ENCODE peak calls at places on chromosomes 5 and 9, in four cellular contexts. R is Peyer's patch, V is upper lobe of left lung, Y is adrenal gland. J is an unnamed sample.
A peak's percentile ranks its signal among the peaks of the same experiment; 100 is the strongest.

GRCh38 chr5:122163151-122164069 is 34.1 kb downstream of the ZNF474 start:
- DNase-seq in Y (no peak), V (no peak), R (no peak), J (no peak)

GRCh38 chr5:54175-54730 is 37.7 kb upstream of the PLEKHG4B start:
- DNase-seq in Y (no peak), R (no peak), V (no peak), J (no peak)

GRCh38 chr5:176541338-176542134 is 4.3 kb upstream of the RNF44 start:
- DNase-seq in R (peak; percentile 75), V (peak; percentile 91), Y (peak; percentile 51), J (peak; percentile 75)

GRCh38 chr9:93679536-93680444 is 103.4 kb downstream of the PHF2 start:
- DNase-seq in Y (no peak), V (no peak), R (peak; percentile 40), J (peak; percentile 4)

GRCh38 chr9:104934686-104935413 is 6.9 kb upstream of the ABCA1 start:
- DNase-seq in R (no peak), Y (no peak), V (no peak), J (no peak)

GRCh38 chr5:127942246-127943060 is 141.1 kb upstream of the SLC12A2 start:
- DNase-seq in V (no peak), R (no peak), Y (no peak), J (no peak)

GRCh38 chr5:142125378-142125777 is 16.8 kb downstream of the NDFIP1 start:
- DNase-seq in R (no peak), Y (no peak), V (no peak), J (no peak)

GRCh38 chr5:163649522-163649921 is 144.1 kb downstream of the MAT2B start:
- DNase-seq in V (no peak), Y (no peak), R (no peak), J (no peak)

GRCh38 chr5:426392-426976 is 16.5 kb upstream of the EXOC3 start:
- DNase-seq in V (no peak), R (no peak), Y (no peak), J (no peak)

GRCh38 chr9:13013976-13014375 is 239.2 kb downstream of the LURAP1L start:
- DNase-seq in V (no peak), Y (no peak), R (no peak), J (no peak)

GRCh38 chr5:114308508-114308907 is 53.4 kb upstream of the KCNN2 start:
- DNase-seq in R (no peak), V (no peak), Y (no peak), J (no peak)

GRCh38 chr9:14179449-14179848 is 134.5 kb downstream of the NFIB start:
- DNase-seq in R (no peak), Y (no peak), V (no peak), J (no peak)

GRCh38 chr5:6979061-6979460 is 265.8 kb downstream of the TENT4A start:
- DNase-seq in V (no peak), Y (no peak), R (no peak), J (no peak)

GRCh38 chr5:126044111-126044668 is 379.0 kb upstream of the GRAMD2B start:
- DNase-seq in R (no peak), Y (no peak), V (no peak), J (no peak)

GRCh38 chr9:105026451-105026850 is 98.5 kb upstream of the ABCA1 start:
- DNase-seq in R (no peak), V (no peak), Y (no peak), J (no peak)

GRCh38 chr9:76400534-76401096 is 6.4 kb upstream of the RFK start:
- DNase-seq in Y (no peak), R (no peak), V (no peak), J (no peak)

GRCh38 chr5:93601433-93602175 is 18.6 kb downstream of the NR2F1 start:
- DNase-seq in V (no peak), R (no peak), Y (no peak), J (no peak)

GRCh38 chr5:59506285-59506877 is 387.1 kb downstream of the PDE4D start:
- DNase-seq in V (no peak), R (no peak), Y (no peak), J (no peak)

GRCh38 chr9:73050062-73050814 is 97.4 kb upstream of the ALDH1A1 start:
- DNase-seq in V (no peak), R (no peak), Y (no peak), J (no peak)

GRCh38 chr9:4973246-4973645 is 11.8 kb upstream of the JAK2 start:
- DNase-seq in Y (no peak), R (no peak), V (no peak), J (no peak)

GRCh38 chr5:9699681-9700080 is 69.5 kb upstream of the TAS2R1 start:
- DNase-seq in V (no peak), R (no peak), Y (no peak), J (no peak)

GRCh38 chr5:149959406-149960236 is 937 bp upstream of the SLC26A2 start:
- DNase-seq in Y (peak; percentile 49), R (no peak), V (no peak), J (no peak)
- TF ChIP-seq POLR2A in Y (no peak), R (no peak), V (no peak), J (no peak)

GRCh38 chr9:116151199-116151598 is 2.4 kb upstream of the PAPPA start:
- DNase-seq in Y (no peak), R (no peak), V (no peak), J (no peak)

GRCh38 chr9:116147821-116148220 is 5.8 kb upstream of the PAPPA start:
- DNase-seq in Y (no peak), V (no peak), R (no peak), J (no peak)

GRCh38 chr9:116152390-116152789 is 1.2 kb upstream of the PAPPA start:
- DNase-seq in V (no peak), R (no peak), Y (no peak), J (no peak)

GRCh38 chr9:116151966-116152381 is 1.6 kb upstream of the PAPPA start:
- DNase-seq in V (no peak), Y (no peak), R (no peak), J (no peak)

GRCh38 chr9:116149844-116150243 is 3.7 kb upstream of the PAPPA start:
- DNase-seq in Y (peak; percentile 27), R (no peak), V (no peak), J (peak; percentile 49)
- TF ChIP-seq CTCF in Y (peak; percentile 55), R (peak; percentile 38), V (no peak), J (peak; percentile 61)

DNA sequence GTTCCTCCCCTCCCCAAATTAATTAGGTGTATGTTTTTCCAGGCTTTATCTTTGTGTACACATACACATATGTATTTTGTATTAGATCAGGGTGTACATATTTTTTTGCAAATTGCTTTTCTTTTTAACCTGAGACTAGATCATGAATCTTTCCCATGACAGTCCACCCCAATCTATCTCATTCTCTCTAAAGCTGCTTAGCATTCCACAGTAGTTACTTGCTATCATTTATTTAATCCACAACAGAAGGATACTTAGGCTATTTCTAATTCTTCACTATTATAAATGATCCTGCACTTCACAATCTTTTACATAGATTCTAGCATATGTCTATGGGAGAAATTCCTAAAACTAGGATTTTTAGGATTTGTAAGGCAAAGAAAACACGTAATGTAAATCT is 43.9 kb downstream of the SH3RF2 start:
- DNase-seq in R (no peak), V (no peak), Y (no peak), J (no peak)
- TF ChIP-seq POLR2A in R (no peak), V (no peak), Y (no peak), J (no peak)

GRCh38 chr5:157917909-157918809 is 59.2 kb upstream of the CLINT1 start:
- DNase-seq in R (peak; percentile 72), V (peak; percentile 81), Y (peak; percentile 89), J (peak; percentile 80)

GRCh38 chr5:157924490-157924889 is 65.5 kb upstream of the CLINT1 start:
- DNase-seq in R (no peak), Y (no peak), V (no peak), J (no peak)

GRCh38 chr5:157918811-157919742 is 60.1 kb upstream of the CLINT1 start:
- DNase-seq in V (peak; percentile 84), Y (no peak), R (peak; percentile 64), J (no peak)

GRCh38 chr5:157924931-157925729 is 66.2 kb upstream of the CLINT1 start:
- DNase-seq in V (peak; percentile 85), Y (no peak), R (no peak), J (no peak)

GRCh38 chr5:157920828-157921170 is 61.9 kb upstream of the CLINT1 start:
- DNase-seq in Y (no peak), R (no peak), V (peak; percentile 65), J (no peak)
- TF ChIP-seq CTCF in Y (no peak), R (no peak), V (no peak), J (no peak)

GRCh38 chr5:65198777-65199120 is 283.0 kb downstream of the ADAMTS6 start:
- DNase-seq in V (no peak), R (no peak), Y (no peak), J (no peak)
- TF ChIP-seq POLR2A in V (no peak), R (no peak), Y (no peak), J (no peak)

GRCh38 chr5:10854526-10855277 is 93.7 kb upstream of the DAP start:
- DNase-seq in V (peak; percentile 55), R (no peak), Y (peak; percentile 20), J (no peak)
- TF ChIP-seq CTCF in V (no peak), R (no peak), Y (no peak), J (no peak)

GRCh38 chr9:82987370-82987769 is 75.6 kb downstream of the RASEF start:
- DNase-seq in R (peak; percentile 64), V (no peak), Y (no peak), J (no peak)

GRCh38 chr9:82989949-82990348 is 73.0 kb downstream of the RASEF start:
- DNase-seq in R (no peak), Y (no peak), V (no peak), J (no peak)

GRCh38 chr9:82987790-82988189 is 75.2 kb downstream of the RASEF start:
- DNase-seq in R (peak; percentile 51), Y (no peak), V (no peak), J (no peak)

GRCh38 chr9:82991684-82992083 is 71.3 kb downstream of the RASEF start:
- DNase-seq in R (no peak), Y (no peak), V (no peak), J (no peak)

DNA sequence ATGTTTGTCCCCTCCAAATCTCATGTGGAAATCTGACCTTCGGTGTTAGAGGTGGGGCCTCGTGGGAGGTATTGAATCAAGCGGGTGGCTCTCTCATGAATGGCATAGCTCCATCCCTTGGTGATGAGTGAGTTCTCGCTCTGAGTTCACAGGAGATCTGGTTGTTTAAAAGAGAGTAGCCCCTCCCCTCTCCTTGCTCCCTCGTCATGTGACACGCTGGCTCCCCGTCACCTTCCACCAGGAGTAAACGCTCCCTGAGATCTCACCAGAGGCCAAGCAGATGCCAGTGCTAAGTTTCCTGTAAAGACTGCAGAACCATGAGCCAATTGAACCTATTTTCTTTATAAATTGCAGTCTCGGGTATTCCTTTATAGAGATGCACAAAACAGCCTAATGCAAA is 74.5 kb downstream of the RASEF start:
- DNase-seq in Y (no peak), R (no peak), V (no peak), J (no peak)
- TF ChIP-seq POLR2A in Y (no peak), R (no peak), V (no peak), J (no peak)

DNA sequence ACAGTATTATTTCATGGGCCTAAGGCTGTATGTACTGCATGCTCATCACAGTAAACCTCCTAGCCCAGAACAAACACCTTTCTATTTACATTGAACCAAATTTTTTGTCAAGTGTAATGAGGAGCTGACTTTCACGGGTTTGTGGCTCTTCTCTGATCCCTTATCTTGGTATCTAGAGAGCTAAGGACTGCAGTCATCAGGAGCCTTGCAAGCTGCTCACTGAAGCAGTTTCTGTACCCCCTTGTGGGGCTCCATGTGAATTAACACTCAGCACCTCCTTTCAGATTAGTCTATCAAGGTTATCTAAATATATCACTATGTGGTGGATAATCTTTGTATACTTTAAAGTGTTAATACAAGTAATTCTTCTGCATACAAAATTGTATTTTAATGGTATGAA is 108.2 kb downstream of the AUH start:
- DNase-seq in V (no peak), R (no peak), Y (no peak), J (no peak)
- TF ChIP-seq CTCF in V (no peak), R (peak; percentile 46), Y (no peak), J (no peak)

J was measured in testis.